ENCODE peak calls at places on chromosomes 11 and 22, in eight cellular contexts. T is lower lobe of right lung; Z is colonic mucosa; N is K562; L is heart left ventricle; U is IMR-90; W is psoas muscle; G is CD8-positive, alpha-beta T cell. I is an unnamed sample.

GRCh38 chr11:39910087-39910486 is 1549.4 kb downstream of the LRRC4C start:
- DNase-seq in U (no peak), Z (no peak), L (no peak), N (no peak), W (no peak), G (no peak), T (no peak), I (no peak)

GRCh38 chr22:36055376-36056310 is 27.0 kb upstream of the RBFOX2 start:
- DNase-seq in N (no peak), U (peak), L (peak), G (no peak), T (no peak), Z (no peak), W (no peak), I (no peak)

GRCh38 chr22:39943366-39943765 is 16.8 kb upstream of the TMA7B start:
- DNase-seq in G (no peak), L (no peak), T (no peak), N (no peak), U (no peak), W (no peak), Z (no peak), I (no peak)

GRCh38 chr11:78428773-78429172 is 11.2 kb upstream of the GAB2 start:
- DNase-seq in L (no peak), T (no peak), G (no peak), N (no peak), W (no peak), Z (no peak), U (peak), I (no peak)

GRCh38 chr11:122977455-122978302 is 4.0 kb downstream of the BSX start:
- DNase-seq in U (no peak), G (no peak), N (no peak), L (no peak), T (no peak), Z (no peak), W (no peak), I (no peak)

GRCh38 chr11:31445621-31446020 is 63.8 kb downstream of the IMMP1L start:
- DNase-seq in U (no peak), Z (no peak), G (no peak), N (no peak), T (no peak), W (no peak), L (no peak), I (no peak)

GRCh38 chr11:2376751-2377451 is at the start of gene CD81:
- DNase-seq in T (peak), N (peak), Z (peak), L (peak), W (peak), G (peak), U (peak), I (peak)

GRCh38 chr22:40709752-40710413 is 30.6 kb downstream of the MCHR1 start:
- DNase-seq in L (peak), U (peak), W (peak), G (no peak), Z (no peak), T (no peak), N (peak), I (no peak)

GRCh38 chr11:71316701-71317100 is 64.3 kb upstream of the SHANK2 start:
- DNase-seq in T (no peak), U (no peak), G (no peak), W (no peak), L (no peak), Z (no peak), N (no peak), I (no peak)

GRCh38 chr11:122882809-122883681 is 486 bp downstream of the JHY start:
- DNase-seq in T (peak), W (peak), Z (peak), U (peak), G (peak), L (peak), N (no peak), I (peak)

GRCh38 chr11:106473089-106473722 is 395.7 kb downstream of the AASDHPPT start:
- DNase-seq in N (no peak), W (no peak), Z (no peak), L (no peak), U (peak), T (no peak), G (no peak), I (no peak)

GRCh38 chr11:103850419-103851165 is 185.8 kb upstream of the DDI1 start:
- DNase-seq in N (no peak), G (no peak), W (no peak), Z (no peak), U (peak), T (no peak), L (no peak), I (no peak)

GRCh38 chr11:119780264-119780953 is 51.4 kb upstream of the NECTIN1 start:
- DNase-seq in L (peak), Z (no peak), W (no peak), T (peak), U (no peak), G (no peak), N (no peak), I (no peak)

GRCh38 chr11:34987617-34988016 is 71.2 kb downstream of the PDHX start:
- DNase-seq in L (no peak), T (no peak), N (no peak), U (peak), G (no peak), W (no peak), Z (no peak), I (no peak)

GRCh38 chr11:85182437-85183109 is 444.6 kb downstream of the DLG2 start:
- DNase-seq in T (no peak), L (no peak), Z (no peak), N (no peak), W (no peak), G (no peak), U (peak), I (no peak)

GRCh38 chr11:61496602-61497400 is 11.7 kb upstream of the LRRC10B start:
- DNase-seq in U (no peak), G (no peak), N (no peak), T (no peak), Z (no peak), L (no peak), W (no peak), I (no peak)

GRCh38 chr11:65577756-65578109 is 1.9 kb downstream of the EHBP1L1 start:
- DNase-seq in W (no peak), T (no peak), L (no peak), N (no peak), Z (no peak), U (no peak), G (no peak), I (no peak)

GRCh38 chr11:122202951-122203456 is 87.0 kb upstream of the BLID start:
- DNase-seq in L (peak), U (peak), Z (peak), N (peak), G (no peak), W (peak), T (peak), I (peak)

GRCh38 chr22:20131593-20131855 is at the start of gene ZDHHC8:
- DNase-seq in L (peak), N (peak), G (peak), T (no peak), Z (no peak), W (peak), U (no peak), I (peak)

GRCh38 chr22:20130739-20131592 is 638 bp upstream of the ZDHHC8 start:
- DNase-seq in U (peak), N (peak), W (peak), G (peak), L (peak), T (peak), Z (peak), I (peak)

GRCh38 chr22:20128902-20129746 is 2.5 kb upstream of the ZDHHC8 start:
- DNase-seq in N (peak), T (no peak), U (peak), Z (peak), G (peak), L (no peak), W (no peak), I (peak)

GRCh38 chr22:20129747-20130014 is 1.9 kb upstream of the ZDHHC8 start:
- DNase-seq in W (no peak), G (no peak), T (no peak), U (no peak), N (no peak), Z (no peak), L (no peak), I (no peak)

DNA sequence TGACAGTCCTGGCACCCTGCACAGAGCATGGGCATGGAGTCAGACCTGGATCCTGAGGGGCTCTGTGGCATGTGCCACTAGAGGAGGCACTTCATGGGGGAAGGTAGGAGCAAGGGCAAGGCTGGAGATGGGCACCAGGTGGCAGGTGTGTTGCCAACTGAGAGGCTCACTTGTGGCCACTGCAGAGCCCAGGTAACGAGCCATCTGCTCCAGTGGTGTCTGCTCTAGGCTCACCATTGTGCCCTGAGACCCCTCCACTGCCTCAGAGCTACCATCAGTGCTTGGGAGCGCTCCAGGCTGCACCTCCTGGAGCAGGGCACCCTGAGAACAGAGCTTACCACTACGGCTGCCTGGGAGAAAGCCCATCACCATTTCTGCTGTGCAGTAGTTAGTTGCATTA is 1.3 kb upstream of the ZDHHC8 start:
- DNase-seq in U (no peak), L (no peak), W (no peak), T (no peak), G (no peak), N (no peak), Z (no peak), I (peak)
- H3K4me3 ChIP-seq in U (no peak), L (peak), W (no peak), T (peak), G (no peak), N (no peak), Z (no peak), I (no peak)

GRCh38 chr11:76382209-76382608 is 1.1 kb downstream of the GVQW3 start:
- DNase-seq in G (no peak), Z (no peak), W (no peak), U (no peak), L (no peak), N (no peak), T (no peak), I (no peak)
- H3K4me3 ChIP-seq in G (no peak), Z (no peak), W (peak), U (no peak), L (peak), N (peak), T (no peak), I (peak)

GRCh38 chr11:130388607-130389205 is 39.7 kb downstream of the ADAMTS8 start:
- DNase-seq in Z (no peak), W (no peak), U (peak), T (no peak), N (no peak), G (no peak), L (no peak), I (no peak)
- H3K4me3 ChIP-seq in Z (peak), W (no peak), U (no peak), T (peak), N (no peak), G (peak), L (peak), I (peak)

DNA sequence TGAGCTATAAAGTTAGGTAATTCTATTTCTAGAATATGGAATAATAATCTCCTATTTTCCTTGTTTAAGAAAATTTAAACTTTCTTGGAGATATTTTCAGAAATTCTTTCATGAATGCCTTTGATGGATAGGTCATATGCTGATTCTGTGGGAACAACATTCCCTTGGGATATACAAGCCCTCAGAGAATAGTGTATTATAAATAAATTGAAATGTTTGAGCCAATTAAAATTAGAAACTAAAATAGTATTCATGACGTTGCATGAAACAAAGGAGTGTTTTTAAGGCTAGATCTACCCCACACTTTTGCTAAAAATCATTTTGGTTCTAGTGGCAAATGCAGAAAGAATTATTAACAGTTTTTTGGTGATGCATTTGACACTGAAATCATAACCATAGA is 269.3 kb upstream of the ANO3 start:
- DNase-seq in G (no peak), N (no peak), U (no peak), T (no peak), L (no peak), Z (no peak), W (no peak), I (no peak)
- H3K4me3 ChIP-seq in G (no peak), N (no peak), U (no peak), T (no peak), L (no peak), Z (no peak), W (no peak), I (no peak)

GRCh38 chr11:99275521-99275920 is 254.8 kb downstream of the CNTN5 start:
- DNase-seq in G (no peak), W (no peak), N (no peak), U (no peak), Z (no peak), T (no peak), L (no peak), I (no peak)

GRCh38 chr11:99268895-99269294 is 248.1 kb downstream of the CNTN5 start:
- DNase-seq in T (no peak), Z (no peak), W (no peak), U (no peak), N (no peak), L (no peak), G (no peak), I (no peak)

GRCh38 chr11:99277281-99277680 is 256.5 kb downstream of the CNTN5 start:
- DNase-seq in U (no peak), Z (no peak), G (no peak), T (no peak), L (no peak), N (no peak), W (no peak), I (no peak)

DNA sequence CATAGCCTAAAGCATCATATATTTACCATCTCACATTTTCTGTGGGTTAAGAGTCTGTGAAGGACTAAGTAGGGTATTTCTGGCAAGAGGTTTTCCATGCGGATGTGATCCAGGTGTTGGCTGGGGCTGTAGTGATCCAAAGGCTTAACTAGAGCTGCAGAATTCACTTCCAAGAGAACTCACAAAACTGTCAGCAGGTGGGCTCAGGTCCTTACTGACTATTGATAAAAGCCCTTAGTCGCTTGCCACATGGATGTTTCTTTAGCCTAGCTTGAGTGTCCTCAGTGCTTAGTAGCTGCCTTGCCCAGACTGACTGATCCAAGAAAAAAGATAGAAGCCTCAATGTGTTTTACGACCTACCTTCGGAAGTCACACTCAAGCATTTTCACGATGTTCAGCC is 250.8 kb downstream of the CNTN5 start:
- DNase-seq in U (no peak), L (no peak), T (no peak), N (no peak), Z (no peak), W (no peak), G (no peak), I (no peak)
- H3K4me3 ChIP-seq in U (no peak), L (no peak), T (no peak), N (no peak), Z (no peak), W (no peak), G (no peak), I (no peak)

DNA sequence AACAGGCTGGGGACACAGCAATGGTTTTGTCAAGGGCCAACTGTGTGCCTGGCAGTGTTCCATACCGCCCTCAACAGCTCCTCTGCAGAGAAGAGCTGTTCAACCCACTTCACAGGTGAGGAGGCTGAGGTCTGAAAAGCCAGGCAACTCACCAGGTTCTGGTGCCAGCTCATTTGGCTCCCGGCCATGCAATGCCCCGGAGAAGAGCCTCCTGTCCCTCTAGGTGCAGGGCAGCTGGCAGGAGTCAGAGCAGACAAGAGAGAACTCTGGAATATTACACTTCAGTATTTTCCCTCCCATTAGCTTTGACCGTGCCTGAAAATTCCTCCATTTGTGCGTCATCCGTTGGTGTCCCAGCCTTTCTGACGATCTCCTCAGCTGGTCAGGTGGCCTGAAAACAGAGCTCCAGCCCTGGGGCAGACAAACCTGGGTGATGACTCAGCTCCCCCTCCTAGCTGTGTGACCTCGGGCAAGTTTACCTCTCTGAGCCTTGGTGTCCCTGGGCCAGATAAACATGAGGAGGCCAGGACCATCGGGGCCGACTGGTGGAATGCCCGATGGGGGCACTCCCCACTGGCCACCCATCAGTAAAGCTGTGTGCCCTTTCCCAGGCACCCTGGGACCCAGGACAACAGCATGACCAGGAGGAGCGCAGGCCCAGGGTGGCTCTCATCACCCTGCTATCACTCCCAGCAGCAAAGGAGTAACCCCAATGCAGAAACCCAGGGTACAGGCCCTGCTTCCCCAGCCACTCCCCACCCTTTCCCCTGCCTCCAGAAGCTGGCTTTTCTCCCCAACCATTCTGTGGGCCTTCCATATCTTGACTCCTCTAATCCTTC is 9.6 kb upstream of the C1QTNF6 start:
- DNase-seq in N (no peak), L (peak), T (peak), Z (peak), G (no peak), U (peak), W (peak), I (no peak)
- H3K4me3 ChIP-seq in N (peak), L (peak), T (peak), Z (peak), G (peak), U (no peak), W (peak), I (peak)

GRCh38 chr22:17780116-17780740 is 6.0 kb upstream of the BID start:
- DNase-seq in L (no peak), G (no peak), T (no peak), Z (no peak), W (no peak), N (no peak), U (no peak), I (no peak)
- H3K4me3 ChIP-seq in L (no peak), G (peak), T (no peak), Z (no peak), W (no peak), N (no peak), U (no peak), I (no peak)

GRCh38 chr11:33377852-33378385 is 120.7 kb downstream of the HIPK3 start:
- DNase-seq in L (no peak), Z (no peak), W (no peak), G (no peak), U (peak), T (no peak), N (no peak), I (no peak)
- H3K4me3 ChIP-seq in L (no peak), Z (no peak), W (no peak), G (no peak), U (no peak), T (no peak), N (no peak), I (no peak)

I was measured in CD4-positive, alpha-beta memory T cell.